ENCODE peak calls at places on chromosome 5, in eight cellular contexts. I is stimulated activated CD8-positive, alpha-beta memory T cell treated with anti-CD3 and anti-CD28 coated beads, Interleukin-15, amount 100 ng/mL, for 24 hours; S is NCI-H69; U is activated naive CD8-positive, alpha-beta T cell treated with anti-CD3 and anti-CD28 coated beads, Interleukin-2, amount 10 ng/mL, durations not matched to agents 7 days and 5 days; Z is iris pigment epithelial cell; J is effector memory CD8-positive, alpha-beta T cell; L is bronchial epithelial cell; O is stimulated activated CD4-positive, alpha-beta T cell treated with anti-CD3 and anti-CD28 coated beads, Interleukin-1b, Interleukin-23, amount 100 ng/mL, for 24 hours. A is an unnamed sample.

GRCh38 chr5:171541380-171541779 is 121.9 kb downstream of the FGF18 start:
- DNase-seq in I (no peak), S (no peak), U (no peak), Z (no peak), J (no peak), L (no peak), O (no peak), A (no peak)

GRCh38 chr5:68086857-68087256 is 128.7 kb upstream of the PIK3R1 start:
- DNase-seq in I (no peak), S (no peak), U (no peak), Z (peak), J (no peak), L (no peak), O (no peak), A (no peak)

GRCh38 chr5:169149317-169149716 is 151.6 kb downstream of the SLIT3 start:
- DNase-seq in I (no peak), S (no peak), U (no peak), Z (no peak), J (no peak), L (no peak), O (no peak), A (no peak)

GRCh38 chr5:12332480-12332879 is 428.2 kb upstream of the CTNND2 start:
- DNase-seq in I (no peak), S (no peak), U (no peak), Z (no peak), J (no peak), L (no peak), O (no peak), A (no peak)

GRCh38 chr5:145350501-145350900 is 484.6 kb downstream of the PRELID2 start:
- DNase-seq in I (no peak), S (no peak), U (no peak), Z (peak), J (no peak), L (peak), O (no peak), A (no peak)

GRCh38 chr5:137730331-137730730 is 5.6 kb downstream of the KLHL3 start:
- DNase-seq in I (no peak), S (no peak), U (no peak), Z (peak), J (no peak), L (peak), O (no peak), A (no peak)

GRCh38 chr5:78497573-78498533 is 137.4 kb downstream of the SCAMP1 start:
- DNase-seq in I (no peak), S (no peak), U (no peak), Z (no peak), J (no peak), L (no peak), O (no peak), A (peak)

GRCh38 chr5:77560677-77561263 is 68.7 kb upstream of the WDR41 start:
- DNase-seq in I (no peak), S (peak), U (no peak), Z (peak), J (no peak), L (peak), O (no peak), A (peak)

GRCh38 chr5:154165886-154166285 is 24.6 kb upstream of the GALNT10 start:
- DNase-seq in I (no peak), S (peak), U (no peak), Z (no peak), J (no peak), L (no peak), O (no peak), A (no peak)

GRCh38 chr5:120405923-120406322 is 58.2 kb upstream of the PRR16 start:
- DNase-seq in I (no peak), S (no peak), U (no peak), Z (peak), J (no peak), L (peak), O (no peak), A (no peak)

GRCh38 chr5:66807743-66808142 is 211.6 kb downstream of the MAST4 start:
- DNase-seq in I (no peak), S (peak), U (no peak), Z (peak), J (no peak), L (peak), O (no peak), A (no peak)